ENCODE peak calls at places on chromosomes 16 and 17, in eight cellular contexts. K is Peyer's patch, Q is transverse colon, G is vagina, P is tibial nerve, B is heart left ventricle, C is stomach, F is endothelial cell of umbilical vein. Y is an unnamed sample. For H3K36me3, the result is how much of the 10 kb centered on the place peaks cover.

GRCh38 chr16:456891-457483 is 31.5 kb downstream of the RAB11FIP3 start:
- DNase-seq in F (peak), C (peak), B (no peak), G (no peak), P (no peak), Q (no peak), K (no peak), Y (peak)

GRCh38 chr16:85274924-85275323 is 162.7 kb upstream of the CIBAR2 start:
- DNase-seq in C (no peak), G (no peak), Q (no peak), B (no peak), F (no peak), K (no peak), P (no peak), Y (no peak)

GRCh38 chr16:88383401-88384221 is 852 bp downstream of the ZNF469 start:
- DNase-seq in C (peak), P (no peak), K (no peak), F (peak), Q (no peak), B (peak), G (no peak), Y (peak)

GRCh38 chr17:77449908-77450741 is 309.4 kb downstream of the SEC14L1 start:
- DNase-seq in F (no peak), G (no peak), B (peak), C (peak), K (peak), P (peak), Q (peak), Y (peak)

GRCh38 chr17:13822671-13823070 is 220.9 kb upstream of the HS3ST3A1 start:
- DNase-seq in P (no peak), G (no peak), B (no peak), F (no peak), Q (no peak), K (no peak), C (no peak), Y (no peak)

GRCh38 chr17:40062347-40063033 is at the start of gene THRA:
- DNase-seq in Q (peak), C (peak), P (peak), F (no peak), K (peak), B (peak), G (no peak), Y (peak)

GRCh38 chr17:82358467-82359350 is at the start of gene TEX19:
- DNase-seq in C (no peak), G (no peak), B (no peak), K (no peak), Q (no peak), P (no peak), F (no peak), Y (no peak)

GRCh38 chr17:1989135-1989534 is 36.0 kb downstream of the RTN4RL1 start:
- DNase-seq in Q (no peak), F (no peak), K (no peak), C (no peak), B (no peak), P (peak), G (no peak), Y (no peak)

GRCh38 chr16:8764486-8765250 is 32.8 kb downstream of the TMEM186 start:
- DNase-seq in P (no peak), Q (no peak), K (no peak), B (no peak), G (no peak), F (no peak), C (no peak), Y (no peak)

GRCh38 chr17:50274142-50274944 is at the start of gene TMEM92:
- DNase-seq in G (no peak), K (no peak), P (no peak), C (peak), F (no peak), Q (peak), B (no peak), Y (peak)
- H3K27ac ChIP-seq in G (peak), K (peak), P (peak), C (peak), F (no peak), Q (peak), B (no peak), Y (no peak)

GRCh38 chr17:6110088-6110487 is 39.9 kb downstream of the WSCD1 start:
- DNase-seq in C (no peak), F (no peak), P (no peak), G (no peak), B (no peak), K (no peak), Q (peak), Y (no peak)
- H3K36me3 ChIP-seq in C (under half), F (under half), P (under half), G (under half), B (under half), K (under half), Q (under half), Y (under half)

DNA sequence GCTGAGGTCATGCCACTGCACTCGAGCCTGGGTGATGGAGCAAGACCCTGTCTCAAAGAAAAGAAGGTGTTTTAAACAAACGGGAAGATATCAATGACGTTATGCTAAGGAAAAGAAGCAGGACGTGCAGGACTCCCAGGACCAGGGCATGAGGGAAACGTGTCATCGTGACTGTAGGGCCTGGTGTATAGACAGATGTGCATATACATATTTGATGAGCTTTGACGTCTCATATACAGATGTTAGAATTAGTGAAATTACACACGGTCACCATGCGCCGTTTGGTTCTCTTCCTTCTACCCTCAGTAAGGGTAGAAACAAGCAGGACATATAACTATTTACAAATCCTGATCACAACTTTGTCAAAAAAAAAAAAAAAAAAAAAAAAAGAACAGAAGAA is 17.6 kb upstream of the PVALEF start:
- DNase-seq in G (no peak), P (no peak), Q (no peak), C (no peak), B (no peak), K (no peak), F (no peak), Y (no peak)
- TF ChIP-seq POLR2A in G (no peak), P (no peak), Q (no peak), C (no peak), B (no peak), K (no peak), F (no peak), Y (no peak)

GRCh38 chr17:32626371-32626770 is 139.6 kb downstream of the CDK5R1 start:
- DNase-seq in G (no peak), C (no peak), P (no peak), F (no peak), B (no peak), Q (no peak), K (no peak), Y (no peak)
- H3K27ac ChIP-seq in G (no peak), C (no peak), P (no peak), F (no peak), B (no peak), Q (no peak), K (no peak), Y (no peak)

GRCh38 chr16:35731341-35732040 is 2272.1 kb downstream of the TP53TG3F start:
- DNase-seq in K (no peak), B (no peak), Q (no peak), P (no peak), G (peak), C (no peak), F (no peak), Y (no peak)
- H3K36me3 ChIP-seq in K (under half), B (under half), Q (under half), P (under half), G (under half), C (under half), F (under half), Y (under half)

GRCh38 chr17:66831383-66832220 is 3.3 kb upstream of the CACNG5 start:
- DNase-seq in B (no peak), C (no peak), K (no peak), P (no peak), Q (no peak), F (no peak), G (no peak), Y (no peak)
- TF ChIP-seq POLR2A in B (no peak), C (no peak), K (no peak), P (no peak), Q (no peak), F (no peak), G (no peak), Y (no peak)